ENCODE peak calls at places on chromosome 2, in ten cellular contexts. F, G, C, S, I, Y, E, T, Z and B are unnamed samples.

GRCh38 chr2:200781626-200782025 is 30.1 kb upstream of the BZW1 start:
- DNase-seq in F (no peak), T (no peak), Y (no peak), G (no peak), C (no peak), S (no peak), E (no peak), I (no peak), Z (no peak), B (no peak)

GRCh38 chr2:16084274-16084673 is 143.9 kb downstream of the MYCN start:
- DNase-seq in I (no peak), T (no peak), Y (no peak), E (no peak), F (no peak), G (no peak), C (no peak), S (no peak), Z (no peak), B (no peak)

GRCh38 chr2:28394331-28394877 is 1.7 kb downstream of the FOSL2 start:
- DNase-seq in C (no peak), T (peak; percentile 53), S (peak; percentile 70), G (no peak), E (peak; percentile 61), Z (peak; percentile 74), I (peak; percentile 65), Y (peak; percentile 55), F (peak; percentile 62), B (peak; percentile 71)

GRCh38 chr2:11646530-11646929 is 23.5 kb downstream of the NTSR2 start:
- DNase-seq in I (no peak), E (no peak), F (no peak), S (no peak), T (no peak), G (no peak), Z (no peak), Y (no peak), C (no peak), B (no peak)

GRCh38 chr2:15560404-15560987 is 638 bp downstream of the NBAS start:
- DNase-seq in C (no peak), S (peak; percentile 61), Z (no peak), E (no peak), T (no peak), F (no peak), Y (no peak), I (peak; percentile 50), G (no peak), B (no peak)

GRCh38 chr2:177400337-177400923 is 7.9 kb downstream of the AGPS start:
- DNase-seq in F (no peak), S (no peak), I (no peak), E (no peak), G (no peak), C (no peak), T (no peak), Y (no peak), Z (no peak), B (no peak)

GRCh38 chr2:46947841-46948240 is 32.2 kb upstream of the MCFD2 start:
- DNase-seq in E (no peak), F (no peak), T (no peak), I (no peak), Y (no peak), S (no peak), G (no peak), C (no peak), Z (no peak), B (no peak)

GRCh38 chr2:2613279-2614199 is 282.5 kb upstream of the MYT1L start:
- DNase-seq in Y (peak; percentile 92), F (peak; percentile 79), Z (peak; percentile 96), C (peak; percentile 14), S (peak; percentile 96), G (peak; percentile 86), I (peak; percentile 92), T (peak; percentile 92), E (peak; percentile 89), B (peak; percentile 89)

GRCh38 chr2:43221660-43222471 is 4.5 kb downstream of the ZFP36L2 start:
- DNase-seq in Y (peak; percentile 88), Z (peak; percentile 95), I (peak; percentile 94), S (peak; percentile 95), E (peak; percentile 90), C (peak; percentile 67), F (peak; percentile 83), T (peak; percentile 87), G (peak; percentile 84), B (peak; percentile 93)

GRCh38 chr2:202051499-202052161 is 18.0 kb downstream of the FZD7 start:
- DNase-seq in G (no peak), F (no peak), C (no peak), I (no peak), S (peak; percentile 31), Y (no peak), T (no peak), E (no peak), Z (no peak), B (no peak)

GRCh38 chr2:60530660-60531276 is 22.7 kb downstream of the BCL11A start:
- DNase-seq in S (peak; percentile 95), I (no peak), Y (peak; percentile 89), C (no peak), G (peak; percentile 46), T (peak; percentile 63), E (peak; percentile 53), Z (no peak), F (peak; percentile 94), B (peak; percentile 80)
- H3K4me3 ChIP-seq in S (peak overlapping the region; percentile 17), I (no peak overlapping the region), Y (peak overlapping the region; percentile 23), C (no peak overlapping the region), G (no peak overlapping the region), T (no peak overlapping the region), E (peak overlapping the region; percentile 45), Z (no peak overlapping the region), F (no peak overlapping the region), B (no peak overlapping the region)

DNA sequence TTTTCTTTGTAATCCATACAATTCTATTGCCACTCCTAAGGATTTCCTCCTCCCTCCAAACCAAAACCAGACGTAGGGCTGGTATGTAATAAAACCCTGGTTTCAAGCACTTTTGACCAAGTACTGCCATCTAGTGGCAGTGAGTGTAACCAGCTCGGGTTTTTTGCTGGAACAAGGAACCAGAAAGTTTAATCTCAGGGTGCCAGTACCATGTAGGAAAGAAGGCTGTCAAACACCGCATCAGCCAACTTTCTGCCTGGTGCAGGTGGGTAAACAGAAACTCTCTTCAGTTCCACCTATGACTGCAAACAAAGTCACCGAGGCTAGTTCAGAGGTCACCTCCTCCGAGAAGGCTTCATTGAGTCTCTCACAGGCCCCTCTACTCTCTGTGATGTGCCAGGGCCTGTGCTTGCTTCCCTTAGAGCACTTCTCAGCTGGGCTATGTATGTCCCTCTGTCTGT is 10.2 kb upstream of the THNSL2 start:
- DNase-seq in Z (no peak), C (no peak), Y (peak; percentile 71), G (no peak), S (peak; percentile 87), F (peak; percentile 74), E (no peak), I (peak; percentile 70), T (peak; percentile 70), B (peak; percentile 49)
- H3K27ac ChIP-seq in Z (no peak overlapping the region), C (no peak overlapping the region), Y (no peak overlapping the region), G (no peak overlapping the region), S (no peak overlapping the region), F (no peak overlapping the region), E (no peak overlapping the region), I (no peak overlapping the region), T (no peak overlapping the region), B (no peak overlapping the region)

GRCh38 chr2:165697727-165698620 is 96.1 kb downstream of the GALNT3 start:
- DNase-seq in Y (no peak), I (no peak), E (no peak), S (no peak), T (no peak), G (no peak), Z (no peak), C (no peak), F (no peak), B (no peak)

GRCh38 chr2:165693838-165694237 is 100.2 kb downstream of the GALNT3 start:
- DNase-seq in T (no peak), I (no peak), Y (no peak), C (no peak), S (no peak), F (no peak), E (no peak), G (no peak), Z (no peak), B (no peak)

GRCh38 chr2:165699931-165700330 is 94.1 kb downstream of the GALNT3 start:
- DNase-seq in F (no peak), C (no peak), G (no peak), T (no peak), S (no peak), I (no peak), Z (no peak), Y (no peak), E (no peak), B (no peak)

GRCh38 chr2:165700511-165700910 is 93.5 kb downstream of the GALNT3 start:
- DNase-seq in Z (no peak), T (no peak), I (no peak), F (no peak), E (no peak), C (no peak), G (no peak), S (no peak), Y (no peak), B (no peak)

DNA sequence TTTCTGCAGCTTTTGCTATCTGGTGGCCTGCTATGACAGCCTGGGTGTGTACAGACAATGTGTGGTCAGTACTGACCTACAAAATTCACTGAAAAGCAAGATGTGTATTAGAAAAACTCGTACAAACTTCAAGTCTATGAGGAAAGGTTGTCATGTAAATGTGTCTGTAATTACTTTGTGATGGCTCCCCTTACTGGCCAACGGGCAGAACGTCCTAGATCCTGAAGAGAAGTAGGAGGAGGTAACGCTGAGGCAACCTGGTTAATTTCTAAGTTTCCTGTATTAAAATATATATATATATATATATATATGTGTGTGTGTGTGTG is 95.5 kb downstream of the GALNT3 start:
- DNase-seq in Y (peak; percentile 36), S (peak; percentile 72), I (peak; percentile 62), E (no peak), G (no peak), Z (no peak), C (no peak), F (peak; percentile 41), T (no peak), B (peak; percentile 25)
- TF ChIP-seq CTCF in Y (no peak), S (peak; percentile 78), I (peak; percentile 76), E (peak; percentile 60), G (peak; percentile 38), Z (peak; percentile 20), C (peak; percentile 46), F (no peak), T (no peak), B (peak; percentile 69)

GRCh38 chr2:169928463-169928864 is 101.2 kb downstream of the UBR3 start:
- DNase-seq in Y (no peak), E (no peak), I (peak; percentile 9), G (no peak), F (no peak), Z (no peak), S (peak; percentile 66), C (no peak), T (no peak), B (no peak)

GRCh38 chr2:169923977-169924376 is 96.7 kb downstream of the UBR3 start:
- DNase-seq in F (no peak), C (no peak), Z (no peak), Y (no peak), S (no peak), T (no peak), E (no peak), G (no peak), I (no peak), B (no peak)

DNA sequence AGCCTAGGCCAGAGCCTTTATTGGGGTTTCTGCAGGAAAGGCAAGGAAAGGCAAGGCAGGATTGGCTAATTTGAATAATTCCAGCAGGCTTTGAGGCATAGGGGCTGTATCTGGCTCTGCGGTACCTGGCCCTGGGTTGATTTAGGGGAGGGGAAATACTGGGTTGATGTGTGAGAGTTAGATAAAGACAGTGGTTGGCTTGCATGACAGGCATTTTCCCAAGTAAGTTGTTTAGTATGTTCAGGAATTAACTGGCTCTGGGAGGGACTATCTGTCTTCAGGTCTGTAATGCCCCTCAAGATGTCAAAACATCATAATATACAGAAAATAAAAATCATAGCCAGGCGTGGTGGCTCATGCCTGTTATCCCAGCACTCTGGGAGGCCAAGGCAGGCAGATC is 98.7 kb downstream of the UBR3 start:
- DNase-seq in F (no peak), Y (no peak), Z (no peak), E (no peak), T (no peak), G (no peak), S (no peak), I (no peak), C (no peak), B (no peak)
- H3K4me3 ChIP-seq in F (no peak overlapping the region), Y (no peak overlapping the region), Z (no peak overlapping the region), E (no peak overlapping the region), T (no peak overlapping the region), G (no peak overlapping the region), S (no peak overlapping the region), I (no peak overlapping the region), C (no peak overlapping the region), B (no peak overlapping the region)